ENCODE peak calls at places on chromosome 6, in five cellular contexts. V is fibroblast of lung, X is hepatic stellate cell, J is lower lobe of right lung, T is amygdala. D is an unnamed sample.

GRCh38 chr6:87274660-87275273 is 47.6 kb upstream of the SMIM8 start:
- DNase-seq in V (peak), X (peak), J (no peak), T (no peak), D (no peak)

GRCh38 chr6:16758163-16758975 is 2.9 kb downstream of the ATXN1 start:
- DNase-seq in J (no peak), T (no peak), X (no peak), V (peak), D (peak)

GRCh38 chr6:6438286-6438685 is 117.8 kb upstream of the F13A1 start:
- DNase-seq in V (no peak), X (no peak), T (no peak), J (no peak), D (no peak)

GRCh38 chr6:13524801-13525508 is 37.6 kb upstream of the GFOD1 start:
- DNase-seq in X (no peak), J (no peak), T (no peak), V (no peak), D (no peak)

GRCh38 chr6:39054577-39055142 is 6.1 kb downstream of the GLP1R start:
- DNase-seq in X (no peak), V (no peak), T (no peak), J (no peak), D (no peak)

GRCh38 chr6:31573239-31574105 is 1.4 kb downstream of the LTA start:
- DNase-seq in J (no peak), V (no peak), T (no peak), X (no peak), D (no peak)

GRCh38 chr6:157550114-157550989 is 169.4 kb downstream of the ZDHHC14 start:
- DNase-seq in J (no peak), X (no peak), V (no peak), T (no peak), D (no peak)

GRCh38 chr6:52994031-52994788 is 874 bp downstream of the GSTA4 start:
- DNase-seq in V (peak), X (peak), T (no peak), J (no peak), D (peak)

GRCh38 chr6:113428702-113429101 is 428.4 kb upstream of the MARCKS start:
- DNase-seq in T (no peak), X (no peak), V (peak), J (no peak), D (no peak)